ENCODE peak calls at places on chromosomes 3 and 15, in eight cellular contexts. One of them, this sample, is unnamed.

GRCh38 chr15:72554471-72555425 is 80.6 kb downstream of the ARIH1 start:
- DNase-seq in DMS53: no peak
- DNase-seq in pancreas: no peak
- DNase-seq in effector memory CD4-positive, alpha-beta T cell: no peak
- DNase-seq in GM19239: no peak
- DNase-seq in astrocyte of the spinal cord: peak; percentile 90
- DNase-seq in NCI-H1092 treated with DMSO at 0.1 percent for 48 hours: no peak
- DNase-seq in WTC11: no peak
- DNase-seq in this sample: peak; percentile 8

GRCh38 chr3:126996905-126997304 is 14.0 kb downstream of the PLXNA1 start:
- DNase-seq in NCI-H1092 treated with DMSO at 0.1 percent for 48 hours: no peak
- DNase-seq in GM19239: no peak
- DNase-seq in pancreas: no peak
- DNase-seq in DMS53: no peak
- DNase-seq in effector memory CD4-positive, alpha-beta T cell: no peak
- DNase-seq in astrocyte of the spinal cord: peak; percentile 39
- DNase-seq in WTC11: no peak
- DNase-seq in this sample: no peak

GRCh38 chr15:50358805-50359204 is 3.8 kb upstream of the GABPB1 start:
- DNase-seq in effector memory CD4-positive, alpha-beta T cell: no peak
- DNase-seq in astrocyte of the spinal cord: peak; percentile 33
- DNase-seq in DMS53: peak; percentile 58
- DNase-seq in WTC11: peak; percentile 23
- DNase-seq in GM19239: no peak
- DNase-seq in pancreas: no peak
- DNase-seq in NCI-H1092 treated with DMSO at 0.1 percent for 48 hours: no peak
- DNase-seq in this sample: no peak

GRCh38 chr3:188578579-188579363 is 424.8 kb downstream of the LPP start:
- DNase-seq in effector memory CD4-positive, alpha-beta T cell: no peak
- DNase-seq in WTC11: no peak
- DNase-seq in pancreas: peak; percentile 27
- DNase-seq in NCI-H1092 treated with DMSO at 0.1 percent for 48 hours: peak; percentile 23
- DNase-seq in DMS53: no peak
- DNase-seq in astrocyte of the spinal cord: peak; percentile 86
- DNase-seq in GM19239: no peak
- DNase-seq in this sample: no peak

GRCh38 chr3:52084954-52085730 is 28.8 kb upstream of the DUSP7 start:
- DNase-seq in astrocyte of the spinal cord: no peak
- DNase-seq in pancreas: no peak
- DNase-seq in effector memory CD4-positive, alpha-beta T cell: no peak
- DNase-seq in NCI-H1092 treated with DMSO at 0.1 percent for 48 hours: no peak
- DNase-seq in WTC11: peak; percentile 46
- DNase-seq in GM19239: no peak
- DNase-seq in DMS53: no peak
- DNase-seq in this sample: no peak

GRCh38 chr3:117105650-117106049 is 396.1 kb downstream of the TUSC7 start:
- DNase-seq in GM19239: no peak
- DNase-seq in astrocyte of the spinal cord: peak; percentile 60
- DNase-seq in effector memory CD4-positive, alpha-beta T cell: no peak
- DNase-seq in pancreas: no peak
- DNase-seq in NCI-H1092 treated with DMSO at 0.1 percent for 48 hours: no peak
- DNase-seq in DMS53: no peak
- DNase-seq in WTC11: no peak
- DNase-seq in this sample: no peak

GRCh38 chr3:188680189-188680588 is 491.6 kb upstream of the TPRG1 start:
- DNase-seq in astrocyte of the spinal cord: no peak
- DNase-seq in effector memory CD4-positive, alpha-beta T cell: no peak
- DNase-seq in NCI-H1092 treated with DMSO at 0.1 percent for 48 hours: no peak
- DNase-seq in GM19239: no peak
- DNase-seq in WTC11: no peak
- DNase-seq in DMS53: no peak
- DNase-seq in pancreas: no peak
- DNase-seq in this sample: no peak

GRCh38 chr3:73499787-73500186 is 125.0 kb downstream of the PDZRN3 start:
- DNase-seq in GM19239: no peak
- DNase-seq in DMS53: no peak
- DNase-seq in NCI-H1092 treated with DMSO at 0.1 percent for 48 hours: no peak
- DNase-seq in astrocyte of the spinal cord: peak; percentile 38
- DNase-seq in pancreas: no peak
- DNase-seq in effector memory CD4-positive, alpha-beta T cell: no peak
- DNase-seq in WTC11: no peak
- DNase-seq in this sample: no peak

GRCh38 chr3:194994551-194994981 is 276.4 kb downstream of the XXYLT1 start:
- DNase-seq in pancreas: no peak
- DNase-seq in NCI-H1092 treated with DMSO at 0.1 percent for 48 hours: no peak
- DNase-seq in astrocyte of the spinal cord: no peak
- DNase-seq in effector memory CD4-positive, alpha-beta T cell: no peak
- DNase-seq in GM19239: no peak
- DNase-seq in DMS53: no peak
- DNase-seq in WTC11: no peak
- DNase-seq in this sample: no peak

GRCh38 chr15:42121667-42122066 is 27.3 kb upstream of the PLA2G4D start:
- DNase-seq in GM19239: no peak
- DNase-seq in pancreas: no peak
- DNase-seq in effector memory CD4-positive, alpha-beta T cell: no peak
- DNase-seq in DMS53: no peak
- DNase-seq in astrocyte of the spinal cord: no peak
- DNase-seq in WTC11: no peak
- DNase-seq in NCI-H1092 treated with DMSO at 0.1 percent for 48 hours: no peak
- DNase-seq in this sample: no peak

This sample was measured in effector CD4-positive, alpha-beta T cell.